ENCODE peak calls at places on chromosomes 4 and X, in ten cellular contexts. E, F, W, A, M, R, D, P, C and L are unnamed samples.
A peak's percentile ranks its signal among the peaks of the same experiment; 100 is the strongest.

GRCh38 chrX:45557390-45557789 is 356.7 kb upstream of the DIPK2B start:
- DNase-seq in P (no peak), E (no peak), W (no peak), F (no peak), D (no peak), M (peak; percentile 25), C (no peak), A (no peak), R (no peak), L (no peak)

GRCh38 chrX:41734530-41734929 is 10.5 kb downstream of the GPR82 start:
- DNase-seq in P (peak; percentile 2), R (no peak), C (no peak), F (peak; percentile 33), M (peak; percentile 3), A (peak; percentile 16), W (no peak), E (no peak), D (no peak), L (peak; percentile 40)

GRCh38 chrX:129540725-129541184 is 696 bp downstream of the OCRL start:
- DNase-seq in F (no peak), P (no peak), W (no peak), R (no peak), M (peak; percentile 6), D (peak; percentile 40), C (no peak), E (no peak), A (peak; percentile 23), L (peak; percentile 37)

GRCh38 chr4:156242390-156242789 is 288.7 kb upstream of the CTSO start:
- DNase-seq in M (no peak), D (no peak), P (no peak), R (no peak), E (no peak), C (no peak), W (no peak), A (no peak), F (no peak), L (no peak)

GRCh38 chrX:107823456-107823855 is 2.2 kb upstream of the MID2 start:
- DNase-seq in R (no peak), W (no peak), F (no peak), P (no peak), E (no peak), A (no peak), M (peak; percentile 46), C (no peak), D (no peak), L (no peak)

GRCh38 chrX:56233100-56233499 is 944 bp downstream of the KLF8 start:
- DNase-seq in M (no peak), W (no peak), D (peak; percentile 43), P (no peak), R (no peak), E (no peak), F (peak; percentile 28), A (no peak), C (no peak), L (no peak)

GRCh38 chrX:50281253-50281652 is 76.7 kb downstream of the CCNB3 start:
- DNase-seq in C (no peak), F (no peak), M (no peak), P (no peak), W (no peak), D (no peak), A (no peak), E (no peak), R (no peak), L (no peak)

GRCh38 chr4:168269879-168270278 is 48.7 kb downstream of the DDX60 start:
- DNase-seq in R (no peak), M (no peak), P (no peak), C (no peak), A (no peak), D (no peak), E (no peak), F (no peak), W (no peak), L (no peak)

DNA sequence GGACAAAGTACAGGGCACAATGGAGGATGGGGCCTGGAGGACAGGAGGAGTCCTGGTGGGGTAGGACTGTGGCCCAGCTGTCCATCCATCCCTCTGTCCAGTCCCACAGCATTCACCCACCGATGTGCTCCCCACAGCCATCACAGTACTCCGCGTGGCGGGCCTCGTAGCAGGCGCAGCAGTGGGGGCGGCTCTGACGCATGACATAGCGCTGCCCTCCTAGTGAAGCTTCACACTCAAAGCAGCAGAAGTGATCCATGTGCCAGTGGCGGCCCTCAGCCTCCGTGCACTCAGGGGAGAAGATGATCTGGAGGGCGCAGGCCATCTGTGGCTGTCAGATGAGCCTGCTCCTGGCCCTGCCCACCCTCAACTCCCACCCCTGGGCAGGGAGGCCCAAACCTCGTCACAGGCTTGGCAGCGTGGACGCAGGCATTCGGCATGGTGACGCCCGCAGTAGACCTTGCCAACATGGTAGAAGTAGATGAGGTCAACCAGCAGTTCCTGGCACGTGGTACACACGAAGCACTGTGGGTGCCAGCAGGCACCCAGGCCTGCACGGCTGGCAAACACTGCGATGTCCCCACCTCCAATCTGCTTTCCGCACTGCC is 6.3 kb downstream of the PLP2 start:
- DNase-seq in D (no peak), R (no peak), P (no peak), W (no peak), C (no peak), E (no peak), M (no peak), F (no peak), A (no peak), L (no peak)
- H3K4me3 ChIP-seq in D (no peak overlapping the region), R (no peak overlapping the region), P (no peak overlapping the region), W (no peak overlapping the region), C (no peak overlapping the region), E (no peak overlapping the region), M (no peak overlapping the region), F (no peak overlapping the region), A (no peak overlapping the region), L (no peak overlapping the region)

GRCh38 chrX:13750812-13751211 is 16.3 kb downstream of the OFD1 start:
- DNase-seq in R (no peak), M (no peak), D (no peak), A (no peak), P (no peak), E (no peak), F (no peak), C (no peak), W (no peak), L (no peak)

GRCh38 chrX:13747836-13748235 is 13.3 kb downstream of the OFD1 start:
- DNase-seq in D (no peak), M (peak; percentile 59), F (peak; percentile 33), A (peak; percentile 51), R (peak; percentile 54), W (no peak), C (no peak), E (no peak), P (no peak), L (peak; percentile 55)

GRCh38 chrX:13752141-13752540 is 17.6 kb downstream of the OFD1 start:
- DNase-seq in F (no peak), D (no peak), P (no peak), M (peak; percentile 79), C (no peak), W (no peak), A (no peak), R (no peak), E (no peak), L (no peak)

GRCh38 chrX:13750204-13750603 is 15.7 kb downstream of the OFD1 start:
- DNase-seq in A (peak; percentile 39), P (no peak), C (no peak), R (no peak), M (peak; percentile 60), D (no peak), W (no peak), F (peak; percentile 31), E (peak; percentile 59), L (peak; percentile 51)

DNA sequence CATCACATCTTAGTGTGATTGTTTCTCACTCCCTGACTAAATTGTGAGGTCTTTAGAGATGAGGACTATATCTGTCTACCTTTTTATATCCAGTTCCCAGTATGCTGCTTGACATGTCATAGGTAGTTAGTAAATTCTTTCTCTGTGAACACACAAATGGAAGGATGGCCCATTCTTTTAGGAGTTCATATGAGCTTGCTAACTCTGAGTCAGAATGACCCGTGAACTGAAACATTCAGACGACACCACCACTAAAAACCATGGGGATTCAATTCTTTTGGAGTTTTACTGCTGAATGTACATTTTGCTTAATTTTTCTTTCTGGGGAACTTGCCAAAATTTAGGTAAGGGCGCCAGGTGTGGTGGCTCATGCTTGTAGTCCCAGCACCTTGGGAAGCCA is 13.9 kb downstream of the OFD1 start:
- DNase-seq in F (no peak), M (no peak), E (no peak), C (no peak), A (no peak), P (no peak), W (no peak), D (no peak), R (no peak), L (no peak)
- H3K4me1 ChIP-seq in F (no peaks in the 10 kb centered on the region), M (peaks cover 15% of the 10 kb centered on the region), E (peaks cover 35% of the 10 kb centered on the region), C (no peaks in the 10 kb centered on the region), A (peaks cover 16% of the 10 kb centered on the region), P (no peaks in the 10 kb centered on the region), W (no peaks in the 10 kb centered on the region), D (no peaks in the 10 kb centered on the region), R (peaks cover 6% of the 10 kb centered on the region), L (no peaks in the 10 kb centered on the region)

GRCh38 chr4:70718811-70719604 is 2.8 kb upstream of the RUFY3 start:
- DNase-seq in D (no peak), P (no peak), F (no peak), C (no peak), M (peak; percentile 70), W (no peak), A (peak; percentile 9), R (no peak), E (no peak), L (no peak)

GRCh38 chr4:70721747-70722146 is at the start of gene RUFY3:
- DNase-seq in M (no peak), F (peak; percentile 48), D (no peak), C (no peak), R (no peak), E (no peak), P (no peak), A (no peak), W (peak; percentile 20), L (no peak)

GRCh38 chr4:70724463-70724862 is 2.7 kb downstream of the RUFY3 start:
- DNase-seq in D (no peak), W (no peak), C (no peak), R (no peak), E (no peak), A (no peak), P (no peak), M (no peak), F (no peak), L (no peak)

GRCh38 chr4:70725633-70726032 is 3.9 kb downstream of the RUFY3 start:
- DNase-seq in C (no peak), F (no peak), M (no peak), W (no peak), A (no peak), E (no peak), R (no peak), P (no peak), D (no peak), L (no peak)

GRCh38 chr4:70722199-70722791 is 531 bp downstream of the RUFY3 start:
- DNase-seq in P (no peak), R (peak; percentile 78), F (no peak), C (no peak), D (no peak), E (no peak), W (no peak), A (no peak), M (no peak), L (no peak)
- H3K4me3 ChIP-seq in P (peak overlapping the region; percentile 29), R (no peak overlapping the region), F (peak overlapping the region; percentile 0), C (no peak overlapping the region), D (peak overlapping the region; percentile 76), E (no peak overlapping the region), W (peak overlapping the region; percentile 34), A (no peak overlapping the region), M (no peak overlapping the region), L (no peak overlapping the region)

GRCh38 chr4:113146876-113147358 is 97.5 kb downstream of the ANK2 start:
- DNase-seq in E (peak; percentile 85), W (no peak), A (peak; percentile 42), M (no peak), F (no peak), C (no peak), R (no peak), P (no peak), D (no peak), L (no peak)
- H3K4me1 ChIP-seq in E (no peaks in the 10 kb centered on the region), W (no peaks in the 10 kb centered on the region), A (peaks cover 58% of the 10 kb centered on the region), M (peaks cover 3% of the 10 kb centered on the region), F (peaks cover 32% of the 10 kb centered on the region), C (peaks cover 28% of the 10 kb centered on the region), R (no peaks in the 10 kb centered on the region), P (peaks cover 7% of the 10 kb centered on the region), D (no peaks in the 10 kb centered on the region), L (peaks cover 40% of the 10 kb centered on the region)